ENCODE peak calls at places on chromosomes 2 and 18, in nine cellular contexts. X is K562, W is HepG2, K is suprapubic skin, N is stomach, H is breast epithelium, I is sigmoid colon, G is spleen, Q is H1. O is an unnamed sample.

GRCh38 chr18:29271496-29271895 is 1094.6 kb upstream of the CDH2 start:
- DNase-seq in X (no peak), W (no peak), K (no peak), N (no peak), H (no peak), I (no peak), G (no peak), Q (no peak), O (no peak)

GRCh38 chr2:5520352-5520996 is 171.7 kb upstream of the SOX11 start:
- DNase-seq in X (no peak), W (no peak), K (no peak), N (no peak), H (no peak), I (peak), G (no peak), Q (no peak), O (no peak)

GRCh38 chr2:3224681-3225080 is 152.9 kb downstream of the EIPR1 start:
- DNase-seq in X (no peak), W (no peak), K (no peak), N (no peak), H (no peak), I (no peak), G (no peak), Q (no peak), O (no peak)

GRCh38 chr18:6565336-6566081 is 150.8 kb upstream of the L3MBTL4 start:
- DNase-seq in X (no peak), W (no peak), K (no peak), N (no peak), H (no peak), I (no peak), G (no peak), Q (no peak), O (no peak)

GRCh38 chr2:170530284-170530745 is 184.8 kb upstream of the SP5 start:
- DNase-seq in X (no peak), W (peak), K (peak), N (peak), H (peak), I (peak), G (no peak), Q (peak), O (peak)

GRCh38 chr2:191889924-191890323 is 43.0 kb upstream of the CAVIN2 start:
- DNase-seq in X (no peak), W (no peak), K (no peak), N (no peak), H (no peak), I (no peak), G (no peak), Q (no peak), O (no peak)

GRCh38 chr2:196333397-196333796 is 162.0 kb upstream of the STK17B start:
- DNase-seq in X (no peak), W (no peak), K (no peak), N (no peak), H (no peak), I (no peak), G (no peak), Q (no peak), O (no peak)

GRCh38 chr2:20652673-20653575 is 2.0 kb upstream of the HS1BP3 start:
- DNase-seq in X (no peak), W (no peak), K (no peak), N (no peak), H (no peak), I (no peak), G (peak), Q (no peak), O (no peak)

GRCh38 chr2:229815858-229816257 is 101.5 kb upstream of the DNER start:
- DNase-seq in X (no peak), W (no peak), K (no peak), N (no peak), H (no peak), I (no peak), G (no peak), Q (no peak), O (no peak)

GRCh38 chr2:65681503-65681902 is 249.1 kb upstream of the SPRED2 start:
- DNase-seq in X (no peak), W (no peak), K (no peak), N (no peak), H (no peak), I (no peak), G (no peak), Q (no peak), O (no peak)

GRCh38 chr2:219506802-219507554 is 7.3 kb upstream of the ASIC4 start:
- DNase-seq in X (no peak), W (no peak), K (no peak), N (no peak), H (no peak), I (no peak), G (no peak), Q (peak), O (no peak)

GRCh38 chr2:236986524-236987330 is 99.0 kb upstream of the COPS8 start:
- DNase-seq in X (no peak), W (no peak), K (no peak), N (no peak), H (peak), I (no peak), G (no peak), Q (no peak), O (no peak)

GRCh38 chr2:179247318-179248023 is 17.2 kb downstream of the SESTD1 start:
- DNase-seq in X (no peak), W (no peak), K (no peak), N (no peak), H (no peak), I (no peak), G (no peak), Q (no peak), O (no peak)

GRCh38 chr2:133424876-133425275 is 143.4 kb downstream of the NCKAP5 start:
- DNase-seq in X (no peak), W (no peak), K (no peak), N (no peak), H (no peak), I (no peak), G (no peak), Q (no peak), O (no peak)

GRCh38 chr2:20609349-20609994 is 41.4 kb downstream of the HS1BP3 start:
- DNase-seq in X (no peak), W (peak), K (peak), N (no peak), H (peak), I (peak), G (no peak), Q (no peak), O (peak)

GRCh38 chr2:127610561-127610960 is 35.4 kb upstream of the GPR17 start:
- DNase-seq in X (no peak), W (no peak), K (peak), N (no peak), H (peak), I (peak), G (peak), Q (no peak), O (peak)

GRCh38 chr2:176432439-176432838 is 163.2 kb downstream of the MTX2 start:
- DNase-seq in X (no peak), W (no peak), K (no peak), N (no peak), H (no peak), I (no peak), G (no peak), Q (no peak), O (no peak)

GRCh38 chr2:74922592-74923227 is 35.7 kb upstream of the POLE4 start:
- DNase-seq in X (no peak), W (no peak), K (no peak), N (no peak), H (no peak), I (no peak), G (no peak), Q (peak), O (no peak)

GRCh38 chr18:48460929-48461583 is 51.9 kb upstream of the ZBTB7C start:
- DNase-seq in X (no peak), W (no peak), K (no peak), N (no peak), H (no peak), I (no peak), G (no peak), Q (no peak), O (no peak)

GRCh38 chr2:65019675-65020195 is 30.5 kb downstream of the SLC1A4 start:
- DNase-seq in X (no peak), W (no peak), K (no peak), N (no peak), H (no peak), I (no peak), G (no peak), Q (no peak), O (no peak)

GRCh38 chr18:34631071-34631470 is 79.0 kb upstream of the DTNA start:
- DNase-seq in X (no peak), W (no peak), K (no peak), N (no peak), H (no peak), I (no peak), G (no peak), Q (no peak), O (no peak)

GRCh38 chr18:62526098-62527025 is 3.5 kb downstream of the ZCCHC2 start:
- DNase-seq in X (peak), W (peak), K (peak), N (peak), H (no peak), I (peak), G (peak), Q (peak), O (peak)

GRCh38 chr18:9594782-9595181 is 19.6 kb downstream of the PPP4R1 start:
- DNase-seq in X (no peak), W (no peak), K (no peak), N (no peak), H (no peak), I (no peak), G (no peak), Q (no peak), O (peak)
- H3K4me3 ChIP-seq in X (no peak), W (no peak), K (no peak), N (no peak), H (no peak), I (no peak), G (no peak), Q (no peak), O (no peak)

DNA sequence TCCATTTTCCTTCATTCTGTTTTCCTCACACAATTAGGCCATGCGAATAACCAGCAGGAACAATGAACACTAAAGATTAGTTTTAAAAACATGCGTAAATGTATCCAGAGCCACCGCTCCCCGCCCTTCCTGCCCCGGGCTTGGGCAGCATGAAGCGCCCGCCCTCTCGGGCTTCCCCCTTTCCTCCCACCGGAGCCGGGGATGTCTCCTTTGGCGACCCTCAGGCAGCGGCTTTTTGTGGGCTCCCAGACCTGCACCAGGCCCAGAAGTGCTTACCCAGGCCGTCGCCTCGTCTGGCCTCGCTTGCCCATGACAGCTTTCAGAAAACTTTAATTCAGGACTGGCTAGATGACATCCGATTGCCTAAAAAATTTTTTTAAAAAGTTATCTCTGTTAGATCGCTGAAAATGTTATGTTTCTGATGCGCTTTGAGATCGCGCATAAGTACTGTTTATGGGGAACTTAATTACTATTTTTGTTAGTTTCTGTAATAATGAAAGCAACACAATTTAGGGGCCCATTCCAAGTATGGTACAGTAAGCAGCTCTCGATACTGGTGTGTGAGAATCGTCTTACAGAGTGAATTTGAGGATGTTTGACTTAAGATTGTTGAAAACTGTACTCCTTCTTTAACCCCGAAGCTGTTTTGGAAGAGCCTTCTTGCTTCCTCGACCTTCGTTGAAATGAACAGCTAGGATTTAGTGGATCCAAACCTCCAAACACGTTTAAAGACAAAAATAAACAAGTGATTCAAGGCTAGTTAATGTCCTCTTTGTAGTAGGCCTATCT is 1.1 kb downstream of the MAP3K20 start:
- DNase-seq in X (peak), W (no peak), K (no peak), N (peak), H (peak), I (peak), G (peak), Q (no peak), O (peak)
- TF ChIP-seq POLR2AphosphoS5 in X (no peak), W (no peak), K (no peak), N (no peak), H (peak), I (peak), G (peak), Q (no peak), O (no peak)

GRCh38 chr2:241268716-241269445 is 46.6 kb downstream of the HDLBP start:
- DNase-seq in X (no peak), W (no peak), K (no peak), N (no peak), H (no peak), I (no peak), G (no peak), Q (no peak), O (no peak)
- H3K4me3 ChIP-seq in X (no peak), W (no peak), K (no peak), N (no peak), H (no peak), I (no peak), G (no peak), Q (no peak), O (no peak)

GRCh38 chr2:42052702-42053481 is 5.1 kb downstream of the PKDCC start:
- DNase-seq in X (peak), W (no peak), K (no peak), N (no peak), H (no peak), I (no peak), G (peak), Q (no peak), O (no peak)
- TF ChIP-seq POLR2AphosphoS5 in X (no peak), W (peak), K (no peak), N (no peak), H (no peak), I (no peak), G (peak), Q (no peak), O (peak)

O was measured in transverse colon.